ENCODE peak calls at places on chromosomes 5 and 9, in five cellular contexts. U is posterior cingulate gyrus; Y is lung; A is activated gamma-delta T cell treated with anti-CD3 and anti-CD28 coated beads, Interleukin-2, amount 50 U/mL, for 16 hours; X is skeletal muscle cell. I is an unnamed sample.

GRCh38 chr5:55936100-55936693 is 58.6 kb downstream of the IL6ST start:
- DNase-seq in U (peak; percentile 83), Y (peak; percentile 69), X (peak; percentile 52), A (peak; percentile 62), I (peak; percentile 77)

GRCh38 chr5:17241635-17242034 is 24.2 kb downstream of the BASP1 start:
- DNase-seq in X (no peak), Y (no peak), A (no peak), U (no peak), I (no peak)

GRCh38 chr5:41835625-41836024 is 34.6 kb downstream of the OXCT1 start:
- DNase-seq in U (peak; percentile 31), A (no peak), X (peak; percentile 76), Y (no peak), I (peak; percentile 51)

GRCh38 chr5:13188393-13188792 is 756.1 kb downstream of the DNAH5 start:
- DNase-seq in U (no peak), Y (no peak), X (no peak), A (no peak), I (no peak)

GRCh38 chr9:134289241-134289875 is 36.9 kb upstream of the RXRA start:
- DNase-seq in U (no peak), A (no peak), X (no peak), Y (no peak), I (no peak)

GRCh38 chr5:139657363-139658321 is 9.5 kb downstream of the CXXC5 start:
- DNase-seq in A (no peak), U (no peak), Y (no peak), X (no peak), I (no peak)

GRCh38 chr9:120365386-120365785 is 214.6 kb downstream of the CDK5RAP2 start:
- DNase-seq in Y (no peak), X (no peak), U (no peak), A (no peak), I (no peak)

GRCh38 chr9:86022687-86023266 is 76.6 kb downstream of the GOLM1 start:
- DNase-seq in U (no peak), X (no peak), Y (no peak), A (no peak), I (no peak)

GRCh38 chr5:42854795-42855194 is 43.1 kb upstream of the SELENOP start:
- DNase-seq in X (no peak), Y (no peak), U (no peak), A (no peak), I (no peak)

GRCh38 chr5:141182248-141182647 is at the start of gene PCDHB16:
- DNase-seq in Y (no peak), A (no peak), X (no peak), U (peak; percentile 27), I (peak; percentile 13)

GRCh38 chr9:90787771-90788460 is 13.7 kb upstream of the SYK start:
- DNase-seq in U (no peak), X (no peak), A (no peak), Y (no peak), I (no peak)

GRCh38 chr5:169637085-169637855 is at the start of gene DOCK2:
- DNase-seq in U (peak; percentile 13), X (no peak), A (peak; percentile 49), Y (peak; percentile 66), I (no peak)

GRCh38 chr5:173954671-173955605 is 34.0 kb upstream of the C5orf47 start:
- DNase-seq in Y (no peak), A (no peak), X (peak; percentile 12), U (no peak), I (peak; percentile 60)

GRCh38 chr5:171701138-171701537 is 84.5 kb upstream of the SMIM23 start:
- DNase-seq in X (no peak), Y (no peak), U (no peak), A (no peak), I (peak; percentile 61)

GRCh38 chr5:104084896-104085295 is 522.3 kb upstream of the NUDT12 start:
- DNase-seq in A (no peak), Y (no peak), X (no peak), U (no peak), I (no peak)

GRCh38 chr5:139684350-139684880 is 36.3 kb downstream of the CXXC5 start:
- DNase-seq in A (no peak), X (no peak), U (no peak), Y (no peak), I (no peak)

GRCh38 chr5:177382423-177383029 is 1.7 kb upstream of the SLC34A1 start:
- DNase-seq in Y (no peak), A (no peak), X (no peak), U (no peak), I (peak; percentile 14)

GRCh38 chr5:156396063-156396829 is 69.3 kb downstream of the SGCD start:
- DNase-seq in X (no peak), A (no peak), U (no peak), Y (no peak), I (no peak)

GRCh38 chr9:108691614-108692013 is 164.2 kb downstream of the ACTL7B start:
- DNase-seq in Y (no peak), U (no peak), A (no peak), X (no peak), I (no peak)

GRCh38 chr5:34517249-34517648 is 138.9 kb upstream of the RAI14 start:
- DNase-seq in U (no peak), X (no peak), A (no peak), Y (no peak), I (no peak)

GRCh38 chr5:158589939-158590338 is 509.8 kb downstream of the EBF1 start:
- DNase-seq in U (no peak), X (no peak), Y (no peak), A (no peak), I (no peak)

GRCh38 chr5:151126199-151126645 is 31.4 kb downstream of the ANXA6 start:
- DNase-seq in U (peak; percentile 76), X (no peak), A (peak; percentile 50), Y (peak; percentile 81), I (peak; percentile 69)

GRCh38 chr9:126621919-126622735 is 8.4 kb downstream of the LMX1B start:
- DNase-seq in Y (no peak), U (no peak), X (no peak), A (no peak), I (no peak)

GRCh38 chr5:107671742-107672211 is 1.0 kb upstream of the EFNA5 start:
- DNase-seq in Y (no peak), A (no peak), U (peak; percentile 19), X (no peak), I (no peak)

GRCh38 chr5:40414922-40415321 is 264.8 kb upstream of the PTGER4 start:
- DNase-seq in X (no peak), A (no peak), Y (no peak), U (no peak), I (no peak)

GRCh38 chr5:158287643-158288228 is 428.8 kb upstream of the CLINT1 start:
- DNase-seq in Y (no peak), U (no peak), X (peak; percentile 92), A (no peak), I (peak; percentile 58)

GRCh38 chr5:113267361-113267900 is 167.4 kb downstream of the TSSK1B start:
- DNase-seq in Y (no peak), A (no peak), U (no peak), X (no peak), I (no peak)

GRCh38 chr9:6525326-6526040 is 112.5 kb downstream of the UHRF2 start:
- DNase-seq in Y (no peak), A (no peak), U (no peak), X (no peak), I (no peak)

GRCh38 chr5:135185461-135186075 is 151.5 kb upstream of the PITX1 start:
- DNase-seq in U (peak; percentile 45), X (no peak), A (no peak), Y (no peak), I (peak; percentile 89)

GRCh38 chr5:170275376-170275994 is 22.1 kb downstream of the LCP2 start:
- DNase-seq in U (no peak), X (no peak), A (no peak), Y (no peak), I (no peak)

GRCh38 chr5:111143910-111144309 is 51.8 kb downstream of the WDR36 start:
- DNase-seq in A (no peak), X (peak; percentile 99), Y (no peak), U (peak; percentile 23), I (peak; percentile 9)

GRCh38 chr9:92328225-92328624 is 2.5 kb downstream of the CENPP start:
- DNase-seq in U (no peak), Y (no peak), X (peak; percentile 41), A (no peak), I (no peak)

GRCh38 chr5:37495668-37496067 is 116.5 kb downstream of the WDR70 start:
- DNase-seq in A (no peak), U (no peak), X (peak; percentile 38), Y (no peak), I (no peak)

GRCh38 chr9:89592963-89593775 is 11.6 kb upstream of the GADD45G start:
- DNase-seq in X (peak; percentile 25), Y (peak; percentile 27), U (no peak), A (no peak), I (no peak)

GRCh38 chr5:133257977-133258376 is 206.2 kb downstream of the HSPA4 start:
- DNase-seq in U (no peak), A (no peak), Y (no peak), X (no peak), I (no peak)

GRCh38 chr5:146681586-146681945 is 165.6 kb upstream of the GPR151 start:
- DNase-seq in A (no peak), X (no peak), U (no peak), Y (no peak), I (no peak)

GRCh38 chr9:109742759-109743388 is 37.1 kb upstream of the PALM2AKAP2 start:
- DNase-seq in X (no peak), U (no peak), A (no peak), Y (no peak), I (peak; percentile 23)

GRCh38 chr5:95760291-95761191 is 29.4 kb downstream of the RHOBTB3 start:
- DNase-seq in Y (no peak), X (peak; percentile 92), U (no peak), A (no peak), I (no peak)

GRCh38 chr9:136045595-136046554 is 49.2 kb downstream of the NACC2 start:
- DNase-seq in Y (peak; percentile 61), U (no peak), X (no peak), A (no peak), I (no peak)